ENCODE peak calls at places on chromosome X, in ten cellular contexts. J is stomach; B is epithelial cell of proximal tubule; V is activated T-cell treated with anti-CD3 and anti-CD28 coated beads, Interleukin-2, amount 50 U/mL, for 72 hours; M is NCI-H510A treated with DMSO at 0.1 percent for 48 hours; X is activated CD4-positive, alpha-beta T cell treated with anti-CD3 and anti-CD28 coated beads, Interleukin-2, amount 10 ng/mL, durations not matched to agents 7 days and 5 days; D is HS-27A; G is thyroid gland; K is CD8-positive, alpha-beta T cell; I is Right ventricle myocardium superior. Z is an unnamed sample.

GRCh38 chrX:27889878-27890277 is 82.1 kb downstream of the MAGEB10 start:
- DNase-seq in D (no peak), K (no peak), J (no peak), M (no peak), B (no peak), X (no peak), V (no peak), I (no peak), G (no peak), Z (no peak)

GRCh38 chrX:10457092-10457491 is 163.3 kb downstream of the MID1 start:
- DNase-seq in V (no peak), X (no peak), D (no peak), I (no peak), G (no peak), B (no peak), M (no peak), J (no peak), K (no peak), Z (no peak)

GRCh38 chrX:47361538-47362511 is 8.6 kb upstream of the ZNF157 start:
- DNase-seq in M (peak; percentile 87), K (peak; percentile 63), I (peak; percentile 81), D (no peak), G (peak; percentile 87), J (peak; percentile 61), V (peak; percentile 21), X (no peak), B (peak; percentile 91), Z (peak; percentile 48)

GRCh38 chrX:47802589-47802988 is 34.1 kb upstream of the ZNF81 start:
- DNase-seq in V (no peak), D (no peak), B (peak; percentile 22), K (no peak), M (no peak), J (no peak), G (peak; percentile 24), X (no peak), I (no peak), Z (no peak)

GRCh38 chrX:34655496-34656258 is 1.4 kb downstream of the TMEM47 start:
- DNase-seq in M (no peak), B (no peak), X (no peak), I (no peak), G (peak; percentile 1), V (no peak), K (no peak), D (no peak), J (no peak), Z (no peak)

GRCh38 chrX:115357316-115357715 is 67.8 kb downstream of the LUZP4 start:
- DNase-seq in J (no peak), X (no peak), I (no peak), G (no peak), M (no peak), B (no peak), V (no peak), D (no peak), K (no peak), Z (no peak)

GRCh38 chrX:151538190-151539122 is 25.0 kb upstream of the PASD1 start:
- DNase-seq in V (no peak), G (no peak), J (no peak), I (no peak), M (no peak), B (no peak), K (no peak), X (no peak), D (no peak), Z (no peak)

GRCh38 chrX:109751698-109752097 is 18.6 kb upstream of the ACSL4 start:
- DNase-seq in K (no peak), I (no peak), G (no peak), M (no peak), V (no peak), B (no peak), J (no peak), D (no peak), X (no peak), Z (no peak)

GRCh38 chrX:1442016-1442665 is 10.6 kb downstream of the ASMTL start:
- DNase-seq in D (no peak), G (no peak), I (no peak), M (no peak), K (no peak), B (no peak), J (no peak), X (peak; percentile 5), V (no peak), Z (no peak)

GRCh38 chrX:32530802-32531403 is 680.4 kb downstream of the DMD start:
- DNase-seq in X (peak; percentile 14), J (no peak), D (no peak), G (peak; percentile 2), M (peak; percentile 62), B (no peak), V (peak; percentile 3), K (no peak), I (no peak), Z (no peak)

GRCh38 chrX:132127748-132128147 is at the start of gene FRMD7:
- DNase-seq in V (no peak), B (no peak), J (no peak), M (no peak), D (no peak), G (no peak), K (no peak), I (no peak), X (no peak), Z (no peak)

GRCh38 chrX:10756365-10756915 is 136.1 kb upstream of the MID1 start:
- DNase-seq in K (no peak), V (no peak), G (peak; percentile 5), D (no peak), X (no peak), I (no peak), J (no peak), M (no peak), B (peak; percentile 76), Z (no peak)

GRCh38 chrX:47158131-47158530 is 13.1 kb downstream of the RBM10 start:
- DNase-seq in D (no peak), I (no peak), M (no peak), X (no peak), K (no peak), B (no peak), V (no peak), J (peak; percentile 8), G (no peak), Z (no peak)

GRCh38 chrX:16462912-16463311 is 187.0 kb upstream of the S100G start:
- DNase-seq in X (no peak), V (no peak), K (no peak), D (no peak), G (no peak), J (no peak), I (no peak), B (no peak), M (no peak), Z (no peak)

GRCh38 chrX:11296051-11296450 is 2.8 kb downstream of the AMELX start:
- DNase-seq in G (no peak), V (no peak), B (no peak), D (no peak), K (no peak), I (no peak), J (no peak), M (peak; percentile 8), X (no peak), Z (no peak)

GRCh38 chrX:29952016-29952415 is 263.3 kb upstream of the MAGEB2 start:
- DNase-seq in M (no peak), D (no peak), V (no peak), K (no peak), J (no peak), I (no peak), B (no peak), X (no peak), G (no peak), Z (no peak)

GRCh38 chrX:115968436-115969252 is 201.9 kb upstream of the AGTR2 start:
- DNase-seq in B (no peak), D (no peak), J (no peak), X (no peak), I (peak; percentile 65), M (peak; percentile 73), G (peak; percentile 80), K (no peak), V (no peak), Z (peak; percentile 62)

GRCh38 chrX:109742722-109743121 is 9.7 kb upstream of the ACSL4 start:
- DNase-seq in J (no peak), D (no peak), M (no peak), K (no peak), G (no peak), X (no peak), I (no peak), B (no peak), V (no peak), Z (no peak)

GRCh38 chrX:153333271-153333670 is 682 bp upstream of the ZNF275 start:
- DNase-seq in B (no peak), G (no peak), K (no peak), V (no peak), I (no peak), M (no peak), J (no peak), D (no peak), X (no peak), Z (no peak)

GRCh38 chrX:119406739-119407138 is 7.6 kb downstream of the SLC25A43 start:
- DNase-seq in K (no peak), I (no peak), X (no peak), G (no peak), J (no peak), M (no peak), D (no peak), B (no peak), V (no peak), Z (no peak)

GRCh38 chrX:39443240-39443639 is 642.0 kb downstream of the MID1IP1 start:
- DNase-seq in X (no peak), D (no peak), I (no peak), G (no peak), K (no peak), B (no peak), V (no peak), J (no peak), M (no peak), Z (no peak)

GRCh38 chrX:121128946-121129345 is 81.5 kb downstream of the GLUD2 start:
- DNase-seq in M (no peak), V (no peak), G (no peak), J (no peak), B (no peak), X (no peak), D (no peak), I (no peak), K (no peak), Z (no peak)

GRCh38 chrX:19840899-19841648 is 46.3 kb downstream of the SH3KBP1 start:
- DNase-seq in M (no peak), K (no peak), G (no peak), I (no peak), X (peak; percentile 70), D (no peak), B (no peak), J (no peak), V (peak; percentile 50), Z (no peak)

GRCh38 chrX:139094671-139095592 is 383.4 kb upstream of the FGF13 start:
- DNase-seq in D (no peak), X (no peak), G (no peak), M (no peak), V (no peak), B (peak; percentile 32), J (no peak), K (no peak), I (no peak), Z (no peak)

GRCh38 chrX:46957299-46957698 is 45.1 kb downstream of the JADE3 start:
- DNase-seq in J (no peak), I (no peak), V (no peak), M (no peak), G (no peak), B (no peak), X (no peak), K (no peak), D (no peak), Z (no peak)

GRCh38 chrX:45667666-45668065 is 467.0 kb upstream of the DIPK2B start:
- DNase-seq in X (no peak), K (no peak), M (no peak), I (no peak), B (no peak), V (no peak), D (no peak), G (no peak), J (no peak), Z (no peak)

GRCh38 chrX:16869393-16870094 is 618 bp downstream of the RBBP7 start:
- DNase-seq in V (peak; percentile 66), D (no peak), B (no peak), G (peak; percentile 32), X (peak; percentile 40), M (peak; percentile 34), J (peak; percentile 30), K (peak; percentile 52), I (no peak), Z (peak; percentile 20)

GRCh38 chrX:150365051-150365952 is 2.2 kb downstream of the MAMLD1 start:
- DNase-seq in I (peak; percentile 82), G (peak; percentile 68), X (peak; percentile 68), K (peak; percentile 44), D (no peak), V (peak; percentile 83), M (no peak), B (no peak), J (peak; percentile 64), Z (peak; percentile 55)